ENCODE peak calls at places on chromosomes 7 and 10, in seven cellular contexts. K, X, B, H, T, I and V are unnamed samples.
A peak's percentile ranks its signal among the peaks of the same experiment; 100 is the strongest.

GRCh38 chr10:35056686-35057085 is 33.5 kb downstream of the CUL2 start:
- DNase-seq in X (no peak), B (no peak), K (no peak), H (no peak), I (no peak), T (no peak), V (no peak)

GRCh38 chr10:4285121-4285520 is 500.1 kb upstream of the KLF6 start:
- DNase-seq in X (no peak), T (no peak), I (no peak), K (peak; percentile 4), H (no peak), B (no peak), V (peak; percentile 79)

GRCh38 chr10:6562221-6562620 is 17.9 kb downstream of the PRKCQ start:
- DNase-seq in T (no peak), H (no peak), X (no peak), K (no peak), I (no peak), B (no peak), V (no peak)

GRCh38 chr10:1240341-1240775 is 184.2 kb downstream of the WDR37 start:
- DNase-seq in K (peak; percentile 56), T (no peak), B (no peak), X (no peak), I (peak; percentile 0), H (peak; percentile 52), V (peak; percentile 83)

GRCh38 chr7:97819161-97819560 is 53.0 kb downstream of the ASNS start:
- DNase-seq in T (no peak), I (no peak), K (no peak), X (no peak), B (no peak), H (no peak), V (no peak)

GRCh38 chr10:91163269-91163708 is 57.2 kb upstream of the PCGF5 start:
- DNase-seq in B (peak; percentile 53), I (peak; percentile 34), H (peak; percentile 54), K (peak; percentile 84), X (peak; percentile 70), T (peak; percentile 57), V (peak; percentile 83)

GRCh38 chr10:31698169-31698890 is 230.3 kb downstream of the ARHGAP12 start:
- DNase-seq in I (no peak), K (no peak), B (peak; percentile 54), T (no peak), H (no peak), X (no peak), V (no peak)

GRCh38 chr10:100575781-100576635 is 40.3 kb downstream of the HIF1AN start:
- DNase-seq in T (no peak), B (no peak), I (no peak), X (no peak), H (no peak), K (no peak), V (no peak)

GRCh38 chr10:33657154-33657900 is 322.9 kb upstream of the NRP1 start:
- DNase-seq in X (no peak), B (no peak), H (no peak), T (no peak), I (peak; percentile 24), K (no peak), V (no peak)

GRCh38 chr7:111895049-111895448 is 311.1 kb downstream of the DOCK4 start:
- DNase-seq in X (no peak), B (no peak), T (no peak), K (no peak), H (no peak), I (no peak), V (no peak)

GRCh38 chr7:8131694-8132605 is 130.0 kb downstream of the ICA1 start:
- DNase-seq in H (no peak), K (peak; percentile 26), I (no peak), X (no peak), B (no peak), T (no peak), V (peak; percentile 33)

GRCh38 chr10:132642732-132643008 is 105.1 kb downstream of the INPP5A start:
- DNase-seq in K (no peak), H (no peak), B (no peak), X (no peak), I (no peak), T (no peak), V (no peak)